ENCODE peak calls at places on chromosomes 6 and 20, in nine cellular contexts. L, E, Z, A, T, D, N, S and J are unnamed samples. For H3K4me1, the result is how much of the 10 kb centered on the place peaks cover.

GRCh38 chr20:60037120-60037499 is 78.9 kb downstream of the CDH26 start:
- DNase-seq in L (no peak), E (no peak), Z (no peak), A (no peak), T (no peak), D (no peak), N (no peak), S (no peak), J (no peak)

GRCh38 chr6:161163466-161164181 is 110.2 kb downstream of the AGPAT4 start:
- DNase-seq in L (peak), E (no peak), Z (no peak), A (no peak), T (no peak), D (no peak), N (no peak), S (peak), J (no peak)

GRCh38 chr6:85015396-85015990 is 251.1 kb upstream of the TBX18 start:
- DNase-seq in L (no peak), E (peak), Z (peak), A (peak), T (peak), D (no peak), N (peak), S (no peak), J (peak)

GRCh38 chr20:63441136-63441776 is 31.2 kb downstream of the KCNQ2 start:
- DNase-seq in L (no peak), E (no peak), Z (no peak), A (no peak), T (peak), D (peak), N (no peak), S (no peak), J (no peak)

GRCh38 chr6:45791181-45791580 is 224.5 kb downstream of the CLIC5 start:
- DNase-seq in L (no peak), E (no peak), Z (no peak), A (no peak), T (no peak), D (no peak), N (no peak), S (no peak), J (no peak)

GRCh38 chr20:38152175-38153010 is 12.7 kb downstream of the TGM2 start:
- DNase-seq in L (peak), E (no peak), Z (no peak), A (peak), T (peak), D (peak), N (peak), S (peak), J (peak)

GRCh38 chr6:53701333-53702073 is 35.9 kb upstream of the KLHL31 start:
- DNase-seq in L (no peak), E (no peak), Z (no peak), A (no peak), T (no peak), D (no peak), N (no peak), S (no peak), J (no peak)

GRCh38 chr20:34355427-34355826 is 7.6 kb upstream of the ITCH start:
- DNase-seq in L (no peak), E (no peak), Z (no peak), A (no peak), T (no peak), D (no peak), N (no peak), S (no peak), J (no peak)

GRCh38 chr20:36824142-36824940 is 50.8 kb upstream of the DSN1 start:
- DNase-seq in L (no peak), E (no peak), Z (no peak), A (no peak), T (no peak), D (no peak), N (no peak), S (no peak), J (no peak)
- H3K4me1 ChIP-seq in L (under half), E (under half), Z (under half), A (half or more), T (under half), D (under half), N (under half), S (under half), J (under half)

GRCh38 chr6:20707166-20707485 is 172.9 kb downstream of the CDKAL1 start:
- DNase-seq in L (no peak), E (no peak), Z (no peak), A (no peak), T (no peak), D (no peak), N (no peak), S (no peak), J (no peak)

GRCh38 chr6:20706293-20707165 is 172.3 kb downstream of the CDKAL1 start:
- DNase-seq in L (no peak), E (no peak), Z (no peak), A (no peak), T (no peak), D (no peak), N (no peak), S (no peak), J (no peak)

GRCh38 chr6:20707870-20708269 is 173.6 kb downstream of the CDKAL1 start:
- DNase-seq in L (no peak), E (no peak), Z (no peak), A (no peak), T (no peak), D (no peak), N (no peak), S (no peak), J (no peak)

GRCh38 chr6:20704325-20704724 is 170.1 kb downstream of the CDKAL1 start:
- DNase-seq in L (no peak), E (no peak), Z (no peak), A (no peak), T (no peak), D (no peak), N (no peak), S (no peak), J (no peak)

GRCh38 chr6:20705741-20706140 is 171.5 kb downstream of the CDKAL1 start:
- DNase-seq in L (no peak), E (no peak), Z (no peak), A (no peak), T (no peak), D (no peak), N (no peak), S (no peak), J (no peak)
- TF ChIP-seq EP300 in L (no peak), E (no peak), Z (no peak), A (no peak), T (no peak), D (no peak), N (no peak), S (no peak), J (no peak)

GRCh38 chr6:139987091-139987490 is 612.6 kb upstream of the CITED2 start:
- DNase-seq in L (no peak), E (no peak), Z (no peak), A (no peak), T (no peak), D (no peak), N (no peak), S (no peak), J (no peak)

GRCh38 chr6:139988702-139989101 is 614.3 kb upstream of the CITED2 start:
- DNase-seq in L (no peak), E (no peak), Z (no peak), A (no peak), T (no peak), D (no peak), N (no peak), S (no peak), J (no peak)

GRCh38 chr6:139990287-139990686 is 615.8 kb upstream of the CITED2 start:
- DNase-seq in L (no peak), E (no peak), Z (no peak), A (no peak), T (no peak), D (no peak), N (no peak), S (no peak), J (no peak)

GRCh38 chr6:139996253-139996834 is 621.9 kb upstream of the CITED2 start:
- DNase-seq in L (no peak), E (peak), Z (no peak), A (no peak), T (no peak), D (peak), N (no peak), S (no peak), J (no peak)

GRCh38 chr6:139990865-139991264 is 616.4 kb upstream of the CITED2 start:
- DNase-seq in L (no peak), E (no peak), Z (no peak), A (no peak), T (no peak), D (no peak), N (no peak), S (no peak), J (no peak)
- TF ChIP-seq POLR2AphosphoS5 in L (peak), E (no peak), Z (no peak), A (no peak), T (no peak), D (no peak), N (no peak), S (no peak), J (no peak)

DNA sequence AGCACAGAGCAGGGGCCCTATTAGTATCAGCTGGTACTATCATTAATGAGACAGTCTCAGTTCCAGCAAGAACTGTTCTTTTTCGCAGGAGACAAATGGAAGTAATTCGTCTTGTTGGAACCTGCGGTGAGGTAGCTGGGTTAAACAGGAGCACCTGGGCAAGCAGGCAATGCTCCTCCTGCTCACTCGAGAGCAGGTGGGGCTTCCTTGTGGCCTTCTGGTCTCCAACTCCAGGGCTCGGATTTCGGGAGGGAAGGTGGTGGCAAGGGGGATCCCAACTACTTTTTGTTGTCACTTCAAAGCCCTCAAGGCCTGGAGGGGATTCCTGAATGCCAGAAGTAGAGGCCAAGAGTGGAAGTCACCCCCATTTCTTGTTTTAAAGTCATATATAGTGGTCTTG is 1.3 kb upstream of the SPEF1 start:
- DNase-seq in L (no peak), E (no peak), Z (no peak), A (no peak), T (no peak), D (no peak), N (no peak), S (no peak), J (no peak)
- H3K4me1 ChIP-seq in L (under half), E (under half), Z (under half), A (half or more), T (half or more), D (under half), N (under half), S (half or more), J (under half)

GRCh38 chr6:56953597-56954388 is 1.1 kb upstream of the BEND6 start:
- DNase-seq in L (no peak), E (peak), Z (peak), A (no peak), T (peak), D (peak), N (peak), S (no peak), J (peak)

GRCh38 chr6:56955171-56956155 is 556 bp downstream of the BEND6 start:
- DNase-seq in L (peak), E (peak), Z (peak), A (peak), T (peak), D (peak), N (peak), S (peak), J (peak)

GRCh38 chr6:56957856-56958255 is 2.9 kb downstream of the BEND6 start:
- DNase-seq in L (no peak), E (no peak), Z (no peak), A (no peak), T (no peak), D (no peak), N (no peak), S (no peak), J (no peak)

GRCh38 chr6:56956481-56956880 is 1.6 kb downstream of the BEND6 start:
- DNase-seq in L (no peak), E (no peak), Z (no peak), A (no peak), T (no peak), D (no peak), N (no peak), S (no peak), J (no peak)

DNA sequence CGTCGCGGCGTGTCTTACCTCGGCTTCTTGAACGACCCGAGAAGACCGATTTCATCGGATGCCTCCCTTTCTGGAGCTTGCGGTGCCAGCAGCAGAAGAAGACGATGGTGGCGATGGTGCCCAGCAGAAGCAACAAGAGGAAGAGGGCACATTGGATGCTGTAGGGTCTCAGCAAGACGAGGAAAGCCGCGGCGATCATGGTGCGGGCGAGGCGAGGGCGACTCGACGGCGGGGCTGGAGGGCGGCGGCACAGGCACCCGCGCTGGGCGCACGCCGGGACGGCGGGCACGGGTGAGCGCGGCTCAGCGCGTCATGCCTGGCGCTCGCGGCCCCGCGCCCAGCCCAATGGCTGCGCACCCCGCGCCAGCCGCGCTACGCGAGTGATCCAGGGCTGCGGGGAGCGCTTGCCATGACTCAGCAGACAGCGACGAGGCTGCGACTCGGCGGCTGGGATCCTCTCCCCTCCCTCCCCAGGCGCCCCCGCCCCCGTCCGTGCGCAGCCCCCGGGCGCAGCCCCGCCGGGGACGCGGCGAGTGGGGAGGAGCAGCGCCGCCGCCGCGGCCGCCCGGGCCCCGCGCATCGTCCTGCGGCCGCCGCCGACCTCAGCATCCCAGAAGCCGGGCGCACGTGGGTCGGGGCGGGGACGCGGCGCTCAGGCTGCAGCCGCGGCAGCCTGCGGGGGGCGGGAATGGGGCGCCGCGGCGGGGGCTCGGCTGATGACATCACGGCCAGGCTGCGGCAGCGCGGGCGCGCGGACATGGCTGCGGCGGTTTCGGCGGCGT is at the start of gene BEND6:
- DNase-seq in L (peak), E (peak), Z (peak), A (peak), T (peak), D (no peak), N (peak), S (no peak), J (peak)
- TF ChIP-seq EP300 in L (no peak), E (no peak), Z (no peak), A (no peak), T (no peak), D (no peak), N (no peak), S (no peak), J (no peak)

GRCh38 chr6:76481101-76481500 is 408.6 kb upstream of the IMPG1 start:
- DNase-seq in L (no peak), E (no peak), Z (no peak), A (no peak), T (no peak), D (no peak), N (no peak), S (no peak), J (peak)
- TF ChIP-seq POLR2AphosphoS5 in L (no peak), E (no peak), Z (no peak), A (no peak), T (no peak), D (no peak), N (no peak), S (no peak), J (no peak)

DNA sequence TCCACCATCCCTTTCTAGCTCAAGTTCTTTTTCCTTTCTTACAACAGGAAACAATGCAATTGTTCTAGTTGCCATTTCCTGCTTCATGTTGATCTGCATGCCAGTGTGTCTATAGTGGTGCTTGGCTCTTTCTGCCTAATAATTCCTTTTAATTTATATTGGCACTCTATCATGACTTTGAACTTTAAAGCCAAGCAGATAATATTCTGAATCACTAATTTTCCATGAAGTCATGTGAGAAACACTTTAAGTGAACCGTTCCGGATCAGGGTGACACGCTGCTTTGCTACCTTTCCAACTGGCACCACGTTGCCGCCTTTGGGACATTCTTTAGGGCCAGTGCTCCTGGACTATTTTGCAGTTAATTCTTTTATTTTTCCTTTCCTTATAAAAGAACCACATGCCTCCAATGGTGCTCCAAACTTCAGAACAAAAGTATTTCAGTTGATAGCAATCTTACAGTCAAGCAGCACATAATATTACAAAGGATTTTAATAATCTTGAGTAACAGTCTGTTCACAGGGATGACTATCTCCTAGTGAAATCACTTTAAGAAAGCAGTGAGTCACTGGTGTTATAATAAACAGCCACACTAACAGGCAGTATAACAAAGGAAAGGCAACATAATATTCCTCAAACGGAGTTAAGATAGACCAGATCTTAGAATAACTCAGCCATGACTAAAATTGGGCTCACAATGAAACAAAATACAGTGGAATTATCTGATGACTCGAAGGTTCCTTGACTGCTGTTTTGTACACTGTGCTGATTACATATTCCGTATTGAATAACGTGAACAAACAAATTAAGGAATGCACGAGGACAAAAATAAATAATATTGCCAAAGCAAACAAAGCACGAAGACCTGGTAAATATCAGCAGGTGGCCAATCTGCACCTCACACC is 19.0 kb upstream of the BLOC1S5 start:
- DNase-seq in L (no peak), E (peak), Z (no peak), A (peak), T (no peak), D (no peak), N (no peak), S (no peak), J (no peak)
- H3K4me1 ChIP-seq in L (under half), E (under half), Z (under half), A (half or more), T (under half), D (under half), N (under half), S (under half), J (under half)

GRCh38 chr6:150788135-150788534 is 77.4 kb upstream of the MTHFD1L start:
- DNase-seq in L (no peak), E (no peak), Z (no peak), A (no peak), T (no peak), D (no peak), N (no peak), S (no peak), J (no peak)
- TF ChIP-seq EP300 in L (no peak), E (no peak), Z (no peak), A (no peak), T (no peak), D (no peak), N (no peak), S (no peak), J (no peak)